ENCODE peak calls at places on chromosomes 11 and 22, in eight cellular contexts. A, R, D, I, C, O, X and H are unnamed samples.

GRCh38 chr11:40544162-40544561 is 915.3 kb downstream of the LRRC4C start:
- DNase-seq in A (no peak), R (no peak), D (no peak), I (no peak), C (no peak), O (no peak), X (no peak), H (no peak)

GRCh38 chr11:99814738-99815137 is 794.0 kb downstream of the CNTN5 start:
- DNase-seq in A (no peak), R (no peak), D (no peak), I (no peak), C (no peak), O (no peak), X (no peak), H (no peak)

GRCh38 chr11:35364101-35364780 is 55.1 kb downstream of the SLC1A2 start:
- DNase-seq in A (no peak), R (no peak), D (no peak), I (peak; percentile 70), C (no peak), O (peak; percentile 59), X (no peak), H (no peak)

GRCh38 chr11:94623120-94623735 is 56.1 kb downstream of the PIWIL4 start:
- DNase-seq in A (no peak), R (no peak), D (peak; percentile 23), I (peak; percentile 55), C (peak; percentile 59), O (peak; percentile 72), X (peak; percentile 78), H (peak; percentile 76)

GRCh38 chr11:95398437-95399112 is 167.6 kb upstream of the SESN3 start:
- DNase-seq in A (no peak), R (no peak), D (no peak), I (no peak), C (no peak), O (no peak), X (no peak), H (no peak)

GRCh38 chr22:33875316-33875715 is 45.0 kb downstream of the LARGE1 start:
- DNase-seq in A (no peak), R (no peak), D (no peak), I (no peak), C (no peak), O (no peak), X (no peak), H (no peak)

GRCh38 chr22:38397189-38398097 is 57.6 kb downstream of the KCNJ4 start:
- DNase-seq in A (no peak), R (no peak), D (no peak), I (no peak), C (no peak), O (no peak), X (peak; percentile 49), H (peak; percentile 42)

GRCh38 chr11:75103380-75104026 is 6.8 kb upstream of the OR2AT4 start:
- DNase-seq in A (no peak), R (no peak), D (no peak), I (peak; percentile 20), C (no peak), O (peak; percentile 37), X (no peak), H (no peak)

GRCh38 chr11:132008226-132008625 is 637.8 kb downstream of the NTM start:
- DNase-seq in A (no peak), R (no peak), D (no peak), I (no peak), C (no peak), O (no peak), X (no peak), H (no peak)

GRCh38 chr11:33737362-33737821 is 1.2 kb upstream of the CD59 start:
- DNase-seq in A (no peak), R (no peak), D (no peak), I (no peak), C (no peak), O (no peak), X (no peak), H (no peak)

GRCh38 chr22:20076627-20077172 is 3.3 kb upstream of the DGCR8 start:
- DNase-seq in A (no peak), R (no peak), D (no peak), I (no peak), C (no peak), O (no peak), X (no peak), H (no peak)

GRCh38 chr11:69166186-69167115 is 10.7 kb downstream of the SMIM38 start:
- DNase-seq in A (no peak), R (peak; percentile 25), D (peak; percentile 44), I (peak; percentile 78), C (no peak), O (peak; percentile 90), X (no peak), H (peak; percentile 61)